ENCODE peak calls at places on chromosomes 13 and 19, in seven cellular contexts. One of them, this sample, is unnamed.

GRCh38 chr13:93224545-93224944 is 2.1 kb upstream of the GPC6 start:
- DNase-seq in A549: peak
- DNase-seq in HCT116: no peak
- DNase-seq in Panc1: no peak
- DNase-seq in K562: no peak
- DNase-seq in GM23338: peak
- DNase-seq in GM12878: no peak
- DNase-seq in this sample: no peak

GRCh38 chr13:99468971-99469545 is 32.2 kb upstream of the TM9SF2 start:
- DNase-seq in A549: no peak
- DNase-seq in HCT116: no peak
- DNase-seq in Panc1: no peak
- DNase-seq in K562: no peak
- DNase-seq in GM23338: peak
- DNase-seq in GM12878: no peak
- DNase-seq in this sample: no peak

GRCh38 chr13:23427342-23428182 is 5.9 kb downstream of the SACS start:
- DNase-seq in A549: peak
- DNase-seq in HCT116: no peak
- DNase-seq in Panc1: peak
- DNase-seq in K562: no peak
- DNase-seq in GM23338: no peak
- DNase-seq in GM12878: no peak
- DNase-seq in this sample: no peak

GRCh38 chr19:15779756-15780476 is 7.5 kb upstream of the OR10H5 start:
- DNase-seq in A549: peak
- DNase-seq in HCT116: no peak
- DNase-seq in Panc1: no peak
- DNase-seq in K562: no peak
- DNase-seq in GM23338: no peak
- DNase-seq in GM12878: no peak
- DNase-seq in this sample: no peak

GRCh38 chr19:4379383-4380253 is 20.7 kb downstream of the SH3GL1 start:
- DNase-seq in A549: peak
- DNase-seq in HCT116: no peak
- DNase-seq in Panc1: no peak
- DNase-seq in K562: no peak
- DNase-seq in GM23338: no peak
- DNase-seq in GM12878: peak
- DNase-seq in this sample: no peak

GRCh38 chr13:51134763-51135365 is 23.8 kb upstream of the C13orf42 start:
- DNase-seq in A549: no peak
- DNase-seq in HCT116: no peak
- DNase-seq in Panc1: no peak
- DNase-seq in K562: no peak
- DNase-seq in GM23338: no peak
- DNase-seq in GM12878: no peak
- DNase-seq in this sample: no peak

GRCh38 chr13:112724788-112725345 is 35.0 kb downstream of the ATP11A start:
- DNase-seq in A549: no peak
- DNase-seq in HCT116: no peak
- DNase-seq in Panc1: no peak
- DNase-seq in K562: no peak
- DNase-seq in GM23338: no peak
- DNase-seq in GM12878: no peak
- DNase-seq in this sample: no peak

GRCh38 chr13:113121183-113121927 is 1.2 kb upstream of the F10 start:
- DNase-seq in A549: no peak
- DNase-seq in HCT116: no peak
- DNase-seq in Panc1: no peak
- DNase-seq in K562: no peak
- DNase-seq in GM23338: no peak
- DNase-seq in GM12878: no peak
- DNase-seq in this sample: no peak

GRCh38 chr13:91592050-91593014 is 193.9 kb downstream of the GPC5 start:
- DNase-seq in A549: no peak
- DNase-seq in HCT116: no peak
- DNase-seq in Panc1: no peak
- DNase-seq in K562: no peak
- DNase-seq in GM23338: no peak
- DNase-seq in GM12878: no peak
- DNase-seq in this sample: no peak

GRCh38 chr19:17706750-17707181 is 12.5 kb upstream of the MAP1S start:
- DNase-seq in A549: peak
- DNase-seq in HCT116: peak
- DNase-seq in Panc1: no peak
- DNase-seq in K562: peak
- DNase-seq in GM23338: peak
- DNase-seq in GM12878: no peak
- DNase-seq in this sample: no peak

GRCh38 chr19:46892252-46893179 is 31.7 kb downstream of the ARHGAP35 start:
- DNase-seq in A549: no peak
- DNase-seq in HCT116: no peak
- DNase-seq in Panc1: no peak
- DNase-seq in K562: no peak
- DNase-seq in GM23338: no peak
- DNase-seq in GM12878: peak
- DNase-seq in this sample: no peak

GRCh38 chr19:41882568-41883462 is at the start of gene ARHGEF1:
- DNase-seq in A549: no peak
- DNase-seq in HCT116: no peak
- DNase-seq in Panc1: no peak
- DNase-seq in K562: peak
- DNase-seq in GM23338: peak
- DNase-seq in GM12878: no peak
- DNase-seq in this sample: peak

GRCh38 chr19:16649734-16650133 is 10.2 kb downstream of the SMIM7 start:
- DNase-seq in A549: no peak
- DNase-seq in HCT116: no peak
- DNase-seq in Panc1: no peak
- DNase-seq in K562: no peak
- DNase-seq in GM23338: no peak
- DNase-seq in GM12878: no peak
- DNase-seq in this sample: no peak

GRCh38 chr13:24135674-24136300 is 24.7 kb upstream of the SPATA13 start:
- DNase-seq in A549: no peak
- DNase-seq in HCT116: no peak
- DNase-seq in Panc1: no peak
- DNase-seq in K562: no peak
- DNase-seq in GM23338: no peak
- DNase-seq in GM12878: no peak
- DNase-seq in this sample: no peak

GRCh38 chr19:4742717-4743646 is 19.3 kb upstream of the DPP9 start:
- DNase-seq in A549: no peak
- DNase-seq in HCT116: no peak
- DNase-seq in Panc1: no peak
- DNase-seq in K562: no peak
- DNase-seq in GM23338: peak
- DNase-seq in GM12878: no peak
- DNase-seq in this sample: no peak

GRCh38 chr13:43273362-43273761 is 250.0 kb downstream of the DNAJC15 start:
- DNase-seq in A549: no peak
- DNase-seq in HCT116: no peak
- DNase-seq in Panc1: no peak
- DNase-seq in K562: no peak
- DNase-seq in GM23338: no peak
- DNase-seq in GM12878: no peak
- DNase-seq in this sample: no peak

DNA sequence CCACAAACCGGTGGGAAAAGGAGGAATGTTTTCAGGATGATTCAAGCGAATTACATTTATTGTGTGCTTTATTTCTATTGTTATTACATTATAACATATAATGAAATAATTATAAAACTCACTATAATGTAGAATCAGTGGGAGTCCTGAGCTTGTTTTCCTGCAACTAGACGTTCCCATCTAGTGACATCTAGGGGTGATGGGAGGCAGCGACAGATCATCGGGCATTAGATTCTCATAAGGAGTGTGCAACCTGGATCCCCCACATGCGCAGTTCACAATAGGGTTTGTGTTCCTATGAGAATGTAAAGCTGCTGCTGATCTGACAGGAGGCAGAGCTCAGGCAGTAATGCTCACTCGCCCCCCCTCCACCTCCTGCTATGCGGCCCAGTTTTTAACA is 54.5 kb downstream of the SPTBN4 start:
- DNase-seq in A549: peak
- DNase-seq in HCT116: no peak
- DNase-seq in Panc1: no peak
- DNase-seq in K562: no peak
- DNase-seq in GM23338: no peak
- DNase-seq in GM12878: no peak
- DNase-seq in this sample: peak
- TF ChIP-seq REST in A549: no peak
- TF ChIP-seq REST in HCT116: no peak
- TF ChIP-seq REST in Panc1: no peak
- TF ChIP-seq REST in K562: no peak
- TF ChIP-seq REST in GM23338: no peak
- TF ChIP-seq REST in GM12878: no peak
- TF ChIP-seq REST in this sample: no peak

GRCh38 chr13:30918662-30919405 is 12.8 kb downstream of the MEDAG start:
- DNase-seq in A549: no peak
- DNase-seq in HCT116: no peak
- DNase-seq in Panc1: no peak
- DNase-seq in K562: no peak
- DNase-seq in GM23338: no peak
- DNase-seq in GM12878: no peak
- DNase-seq in this sample: no peak

GRCh38 chr13:30920162-30920561 is 12.3 kb upstream of the TEX26 start:
- DNase-seq in A549: no peak
- DNase-seq in HCT116: no peak
- DNase-seq in Panc1: no peak
- DNase-seq in K562: no peak
- DNase-seq in GM23338: no peak
- DNase-seq in GM12878: no peak
- DNase-seq in this sample: no peak

GRCh38 chr13:30910676-30911075 is 4.6 kb downstream of the MEDAG start:
- DNase-seq in A549: no peak
- DNase-seq in HCT116: no peak
- DNase-seq in Panc1: no peak
- DNase-seq in K562: no peak
- DNase-seq in GM23338: no peak
- DNase-seq in GM12878: no peak
- DNase-seq in this sample: no peak

GRCh38 chr13:30916991-30917390 is 10.9 kb downstream of the MEDAG start:
- DNase-seq in A549: no peak
- DNase-seq in HCT116: no peak
- DNase-seq in Panc1: no peak
- DNase-seq in K562: no peak
- DNase-seq in GM23338: no peak
- DNase-seq in GM12878: no peak
- DNase-seq in this sample: no peak

DNA sequence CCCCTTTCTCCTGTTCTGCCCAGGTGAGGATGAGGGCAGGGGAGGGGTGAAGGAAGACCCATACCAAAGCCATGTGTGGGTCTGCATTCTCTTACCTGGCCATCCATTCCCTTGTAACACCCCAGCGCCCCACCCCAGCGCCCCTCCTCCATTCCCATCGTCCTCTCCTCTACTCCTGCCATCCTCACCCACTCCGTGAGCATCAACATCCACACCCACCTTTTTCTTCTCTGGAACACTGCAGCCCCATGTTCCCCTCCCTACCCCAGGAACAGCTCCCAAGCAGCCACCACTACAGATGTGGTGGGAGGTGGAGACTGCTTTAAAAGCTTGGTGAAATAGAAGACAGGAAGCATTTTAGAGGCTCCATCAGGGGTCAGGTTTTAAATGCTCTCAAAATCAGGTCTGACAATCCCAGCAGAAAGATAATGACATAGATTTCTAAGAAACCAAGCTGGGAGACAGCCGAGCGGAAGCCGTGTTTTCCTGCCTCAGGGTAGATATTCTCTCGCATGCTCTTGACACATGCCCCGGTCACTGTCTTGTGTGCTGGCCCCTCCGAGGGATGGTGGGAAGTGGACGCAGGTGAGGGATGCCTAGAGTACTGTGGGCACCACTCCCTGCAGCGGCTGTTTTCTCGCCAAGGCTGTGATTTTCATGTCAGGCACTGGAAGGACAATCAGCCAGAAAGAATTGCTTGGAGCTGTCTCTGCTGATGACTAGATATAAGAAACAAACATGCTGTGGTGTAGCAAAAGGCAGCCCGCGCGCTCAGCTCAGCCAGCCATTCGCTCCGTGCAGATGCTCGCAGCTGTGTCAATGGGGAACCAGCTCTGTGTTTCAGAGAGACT is 9.8 kb downstream of the MEDAG start:
- DNase-seq in A549: no peak
- DNase-seq in HCT116: no peak
- DNase-seq in Panc1: no peak
- DNase-seq in K562: no peak
- DNase-seq in GM23338: no peak
- DNase-seq in GM12878: no peak
- DNase-seq in this sample: no peak
- H3K27ac ChIP-seq in A549: no peak
- H3K27ac ChIP-seq in HCT116: no peak
- H3K27ac ChIP-seq in Panc1: no peak
- H3K27ac ChIP-seq in K562: no peak
- H3K27ac ChIP-seq in GM23338: no peak
- H3K27ac ChIP-seq in GM12878: no peak
- H3K27ac ChIP-seq in this sample: no peak

DNA sequence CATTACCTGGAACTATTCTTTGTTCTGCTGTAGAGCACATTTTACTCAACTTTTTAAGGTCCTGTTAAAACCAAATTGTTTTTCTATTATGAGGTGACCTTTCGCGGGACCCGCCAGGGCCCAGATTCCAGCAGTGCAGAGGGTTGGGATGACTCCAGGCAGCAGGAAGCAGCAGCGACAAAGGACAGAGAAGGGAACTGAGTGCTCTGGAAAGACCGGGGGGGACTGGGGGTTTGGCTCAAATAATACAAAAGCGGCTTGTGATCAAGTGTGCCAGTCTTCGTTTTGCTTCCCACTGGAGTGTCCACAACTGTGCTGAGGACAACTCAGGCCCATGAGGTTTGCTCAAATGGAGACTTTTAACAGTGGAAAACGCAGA is 26.9 kb downstream of the ANKRD10 start:
- DNase-seq in A549: no peak
- DNase-seq in HCT116: no peak
- DNase-seq in Panc1: no peak
- DNase-seq in K562: no peak
- DNase-seq in GM23338: peak
- DNase-seq in GM12878: no peak
- DNase-seq in this sample: no peak
- TF ChIP-seq REST in A549: no peak
- TF ChIP-seq REST in HCT116: no peak
- TF ChIP-seq REST in Panc1: no peak
- TF ChIP-seq REST in K562: no peak
- TF ChIP-seq REST in GM23338: no peak
- TF ChIP-seq REST in GM12878: no peak
- TF ChIP-seq REST in this sample: no peak

GRCh38 chr19:10500247-10500592 is 2.9 kb downstream of the KEAP1 start:
- DNase-seq in A549: no peak
- DNase-seq in HCT116: no peak
- DNase-seq in Panc1: no peak
- DNase-seq in K562: no peak
- DNase-seq in GM23338: no peak
- DNase-seq in GM12878: no peak
- DNase-seq in this sample: no peak
- H3K27ac ChIP-seq in A549: peak
- H3K27ac ChIP-seq in HCT116: no peak
- H3K27ac ChIP-seq in Panc1: peak
- H3K27ac ChIP-seq in K562: no peak
- H3K27ac ChIP-seq in GM23338: peak
- H3K27ac ChIP-seq in GM12878: no peak
- H3K27ac ChIP-seq in this sample: no peak

GRCh38 chr13:63910406-63910957 is 2494.8 kb upstream of the PCDH20 start:
- DNase-seq in A549: peak
- DNase-seq in HCT116: no peak
- DNase-seq in Panc1: no peak
- DNase-seq in K562: no peak
- DNase-seq in GM23338: peak
- DNase-seq in GM12878: no peak
- DNase-seq in this sample: peak
- TF ChIP-seq REST in A549: no peak
- TF ChIP-seq REST in HCT116: no peak
- TF ChIP-seq REST in Panc1: no peak
- TF ChIP-seq REST in K562: no peak
- TF ChIP-seq REST in GM23338: no peak
- TF ChIP-seq REST in GM12878: no peak
- TF ChIP-seq REST in this sample: no peak